ENCODE peak calls at places on chromosomes 13 and 19, in five cellular contexts. I, F, K, O and Q are unnamed samples.

GRCh38 chr13:106433066-106433465 is 102.4 kb downstream of the EFNB2 start:
- DNase-seq in F (no peak), O (no peak), K (no peak), I (no peak), Q (no peak)

GRCh38 chr13:42812311-42812710 is 30.9 kb downstream of the FAM216B start:
- DNase-seq in O (no peak), F (peak; percentile 34), K (no peak), I (no peak), Q (no peak)

GRCh38 chr19:41551212-41551610 is 24.8 kb upstream of the CEACAM21 start:
- DNase-seq in I (no peak), F (no peak), O (no peak), K (no peak), Q (no peak)

GRCh38 chr13:39197645-39198007 is 159.4 kb downstream of the NHLRC3 start:
- DNase-seq in K (no peak), F (no peak), O (no peak), I (no peak), Q (no peak)

GRCh38 chr13:77820431-77821149 is 98.0 kb downstream of the EDNRB start:
- DNase-seq in I (no peak), O (no peak), F (no peak), K (no peak), Q (no peak)

GRCh38 chr13:29676535-29676934 is 81.0 kb upstream of the SLC7A1 start:
- DNase-seq in I (no peak), O (no peak), F (peak; percentile 6), K (no peak), Q (no peak)

GRCh38 chr19:48656840-48657474 is 11.0 kb upstream of the CA11 start:
- DNase-seq in F (peak; percentile 74), O (no peak), I (no peak), K (no peak), Q (no peak)

GRCh38 chr13:112438515-112438914 is 62.4 kb downstream of the SPACA7 start:
- DNase-seq in I (no peak), F (no peak), K (no peak), O (no peak), Q (no peak)

GRCh38 chr19:48510421-48511268 is 990 bp downstream of the LMTK3 start:
- DNase-seq in K (peak; percentile 77), F (peak; percentile 27), I (no peak), O (peak; percentile 87), Q (peak; percentile 73)

GRCh38 chr19:47465957-47466356 is 5.7 kb downstream of the SLC8A2 start:
- DNase-seq in F (no peak), I (no peak), K (no peak), O (no peak), Q (no peak)
- H3K27me3 ChIP-seq in F (peaks cover 28% of the 10 kb centered on the region), I (peaks cover 32% of the 10 kb centered on the region), K (peaks cover 3% of the 10 kb centered on the region), O (peaks cover 6% of the 10 kb centered on the region), Q (peaks cover 12% of the 10 kb centered on the region)

DNA sequence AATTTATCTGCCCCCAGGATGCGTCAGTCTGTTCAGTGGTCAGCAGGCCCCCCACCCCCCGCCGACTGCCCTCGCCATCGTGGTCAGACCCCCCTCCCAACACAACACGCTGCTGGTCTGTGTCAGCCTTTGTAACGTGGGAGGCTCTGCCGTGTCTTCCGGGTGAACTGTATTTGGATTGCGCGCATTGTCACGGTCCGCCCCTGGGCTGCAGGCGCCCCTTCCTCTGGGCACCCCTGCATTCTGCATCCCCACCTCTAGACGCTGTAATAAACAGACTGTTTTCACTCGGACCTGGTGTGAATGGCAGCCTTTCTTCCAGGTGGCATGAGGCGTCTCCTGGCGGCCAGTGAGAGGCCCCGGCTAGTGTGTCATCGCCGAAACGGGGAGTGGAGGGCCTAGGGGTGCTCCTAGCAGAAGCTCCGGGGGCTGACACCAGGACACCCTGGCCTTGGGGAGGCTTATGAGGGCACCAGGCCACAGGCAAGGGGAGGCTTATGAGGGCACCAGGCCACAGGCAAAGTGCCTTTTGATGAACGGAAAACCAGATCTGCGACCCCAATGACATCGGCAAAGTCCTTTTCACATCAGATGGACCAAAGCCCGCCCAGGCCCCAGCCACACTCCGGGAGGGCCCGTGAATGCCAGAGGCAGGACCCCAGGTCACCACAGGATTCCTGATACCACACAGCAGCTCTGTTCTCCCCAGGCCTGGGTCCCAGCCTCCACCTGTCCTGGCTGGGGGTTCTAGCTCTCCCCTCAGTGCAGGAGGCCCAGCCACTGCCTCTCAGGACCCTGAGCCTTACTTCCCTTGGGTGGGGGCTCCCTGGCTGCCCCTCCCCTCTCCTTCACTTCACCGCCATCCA is 3.6 kb downstream of the PLEKHJ1 start:
- DNase-seq in O (no peak), F (no peak), I (no peak), K (no peak), Q (no peak)
- H3K27me3 ChIP-seq in O (no peaks in the 10 kb centered on the region), F (no peaks in the 10 kb centered on the region), I (no peaks in the 10 kb centered on the region), K (no peaks in the 10 kb centered on the region), Q (no peaks in the 10 kb centered on the region)

DNA sequence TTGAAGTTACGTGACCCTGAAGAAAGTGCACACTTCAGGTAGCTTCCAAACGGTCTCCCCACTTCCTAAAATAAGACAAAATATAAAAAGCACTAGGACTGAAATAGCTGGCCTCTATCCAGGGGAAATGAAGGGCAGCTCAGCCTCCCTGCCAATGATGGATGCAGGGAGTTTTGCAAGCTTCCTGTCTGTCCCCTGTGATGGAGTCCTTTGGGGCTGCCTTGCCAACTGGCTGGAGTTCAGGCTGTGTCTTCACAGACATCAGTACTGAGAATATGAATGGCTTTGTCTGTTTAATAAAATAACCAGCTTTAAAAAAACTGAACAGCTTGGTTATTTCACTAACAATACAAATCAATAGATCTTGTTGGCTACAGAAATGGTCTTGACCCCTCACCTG is 101.4 kb upstream of the GPR12 start:
- DNase-seq in K (no peak), F (no peak), O (no peak), I (no peak), Q (peak; percentile 74)
- H3K27me3 ChIP-seq in K (no peaks in the 10 kb centered on the region), F (no peaks in the 10 kb centered on the region), O (peaks cover 7% of the 10 kb centered on the region), I (peaks cover 68% of the 10 kb centered on the region), Q (peaks cover 6% of the 10 kb centered on the region)

GRCh38 chr13:102610296-102610895 is 13.6 kb downstream of the TPP2 start:
- DNase-seq in O (no peak), I (no peak), K (no peak), F (no peak), Q (no peak)

GRCh38 chr13:102608944-102609343 is 12.2 kb downstream of the TPP2 start:
- DNase-seq in F (no peak), K (no peak), I (no peak), O (no peak), Q (no peak)

GRCh38 chr13:102606537-102607309 is 9.9 kb downstream of the TPP2 start:
- DNase-seq in F (no peak), O (no peak), K (no peak), I (no peak), Q (no peak)

DNA sequence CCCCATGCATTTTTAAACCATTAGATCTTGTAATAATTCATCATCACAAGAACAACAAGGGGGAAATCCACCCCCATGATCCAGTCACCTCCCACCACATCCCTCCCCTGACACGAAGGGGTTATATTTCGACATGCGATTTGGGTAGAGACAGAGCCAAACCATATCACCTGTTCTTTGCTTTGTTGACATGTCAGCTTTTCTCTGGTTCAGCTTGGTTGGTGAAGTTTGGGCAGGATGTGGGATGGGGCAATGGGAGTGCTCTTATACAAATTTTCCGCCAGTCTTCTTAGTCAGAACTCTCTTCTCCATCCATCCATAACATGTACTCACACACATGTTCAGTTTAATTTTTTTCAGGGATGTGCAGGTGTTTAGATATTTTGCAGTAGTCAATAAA is 12.9 kb downstream of the TPP2 start:
- DNase-seq in I (no peak), O (no peak), F (no peak), K (no peak), Q (no peak)
- H3K27me3 ChIP-seq in I (no peaks in the 10 kb centered on the region), O (no peaks in the 10 kb centered on the region), F (no peaks in the 10 kb centered on the region), K (no peaks in the 10 kb centered on the region), Q (no peaks in the 10 kb centered on the region)

GRCh38 chr19:50878851-50879250 is 5.6 kb downstream of the KLK2 start:
- DNase-seq in O (no peak), F (no peak), I (no peak), K (no peak), Q (no peak)

GRCh38 chr19:50873056-50873455 is at the start of gene KLK2:
- DNase-seq in I (no peak), O (no peak), F (no peak), K (no peak), Q (no peak)

GRCh38 chr19:50877338-50877737 is 4.1 kb downstream of the KLK2 start:
- DNase-seq in I (no peak), F (no peak), K (no peak), O (no peak), Q (no peak)

GRCh38 chr19:50874185-50874584 is 946 bp downstream of the KLK2 start:
- DNase-seq in I (no peak), F (no peak), O (no peak), K (no peak), Q (no peak)

DNA sequence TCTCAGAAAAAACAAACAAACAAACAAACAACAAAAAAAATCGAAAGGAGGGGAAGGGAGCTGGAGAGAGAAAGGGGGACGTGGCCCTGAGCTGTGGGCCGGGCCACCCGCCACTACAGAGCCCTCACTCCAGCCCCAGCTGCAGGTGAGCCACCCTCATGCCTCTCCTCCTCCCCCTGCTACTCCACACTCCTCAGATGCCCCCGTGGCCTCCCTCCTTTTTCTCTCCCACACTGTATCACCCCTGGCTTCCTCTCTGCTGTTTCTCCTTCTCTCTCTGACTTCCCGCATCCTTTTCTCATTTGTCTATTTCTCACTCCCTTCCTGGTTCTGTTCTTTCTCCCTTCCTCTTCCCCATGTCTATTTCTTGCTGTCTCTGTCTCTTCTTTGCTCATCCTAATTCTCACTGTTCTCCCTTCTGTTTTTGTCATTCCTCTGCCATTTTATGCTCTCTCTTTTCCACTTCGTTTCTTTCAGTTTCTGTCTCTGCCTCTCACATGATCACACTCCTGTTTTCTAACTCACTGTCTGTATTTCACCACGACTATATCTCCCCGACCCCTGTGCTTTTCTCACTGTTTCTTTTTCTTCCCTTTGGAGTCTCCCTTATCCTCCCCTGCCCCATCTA is 2.7 kb downstream of the KLK2 start:
- DNase-seq in K (no peak), I (no peak), O (no peak), F (no peak), Q (no peak)
- H3K27me3 ChIP-seq in K (peaks cover 3% of the 10 kb centered on the region), I (peaks cover 73% of the 10 kb centered on the region), O (peaks cover 67% of the 10 kb centered on the region), F (no peaks in the 10 kb centered on the region), Q (no peaks in the 10 kb centered on the region)

DNA sequence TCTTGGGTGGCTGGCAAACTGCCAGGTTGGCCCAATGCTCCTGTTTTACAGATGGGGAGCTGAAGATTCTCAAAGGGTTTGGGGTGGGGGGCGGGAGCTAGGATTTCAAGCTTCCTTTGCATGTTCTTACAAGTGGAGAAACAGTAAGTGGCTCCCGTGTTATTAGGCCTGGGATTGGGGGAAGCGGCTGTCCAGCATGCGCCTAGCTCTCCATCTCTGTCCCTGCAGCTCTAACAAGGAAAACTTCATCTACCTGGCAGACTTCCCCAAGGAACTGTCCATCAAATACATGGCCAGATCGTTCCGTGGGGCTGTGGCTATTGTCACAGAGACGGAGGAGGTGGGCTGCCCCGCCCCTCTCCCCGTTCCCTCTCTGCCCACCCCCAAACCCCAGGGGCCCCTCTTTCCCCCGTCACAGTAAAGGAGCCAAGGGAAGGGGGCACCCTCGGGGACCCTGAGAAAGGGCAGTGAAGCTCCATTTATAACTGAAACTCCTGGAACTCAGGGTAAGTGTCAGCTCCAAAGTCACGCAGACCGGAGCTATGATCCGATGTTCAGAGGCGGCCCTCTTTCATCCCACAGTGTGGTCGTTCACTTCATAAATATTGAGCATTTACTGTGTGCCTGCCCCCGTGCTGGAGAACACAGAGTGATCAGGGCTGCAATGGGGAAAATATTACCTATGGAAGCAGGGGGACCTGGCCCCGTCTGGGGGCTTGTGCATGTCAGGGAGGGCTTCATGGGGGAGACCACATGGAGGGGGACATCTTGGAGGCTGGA is 14.9 kb upstream of the PSMD8 start:
- DNase-seq in O (no peak), F (no peak), K (no peak), I (no peak), Q (no peak)
- H3K27me3 ChIP-seq in O (peaks cover 57% of the 10 kb centered on the region), F (peaks cover 18% of the 10 kb centered on the region), K (no peaks in the 10 kb centered on the region), I (peaks cover 11% of the 10 kb centered on the region), Q (peaks cover 3% of the 10 kb centered on the region)